ENCODE peak calls at places on chromosome 6, in ten cellular contexts. One of them, this sample, is unnamed.

GRCh38 chr6:89927788-89928565 is 33.7 kb downstream of the GJA10 start:
- DNase-seq in adrenal gland: no peak
- DNase-seq in kidney: no peak
- DNase-seq in A673: no peak
- DNase-seq in fibroblast of mammary gland: peak
- DNase-seq in IMR-90: peak
- DNase-seq in left lung: no peak
- DNase-seq in lower leg skin: no peak
- DNase-seq in transverse colon: no peak
- DNase-seq in psoas muscle: no peak
- DNase-seq in this sample: no peak

GRCh38 chr6:111809264-111809663 is 64.0 kb downstream of the FYN start:
- DNase-seq in lower leg skin: no peak
- DNase-seq in A673: no peak
- DNase-seq in fibroblast of mammary gland: peak
- DNase-seq in adrenal gland: no peak
- DNase-seq in IMR-90: peak
- DNase-seq in kidney: no peak
- DNase-seq in left lung: no peak
- DNase-seq in transverse colon: no peak
- DNase-seq in psoas muscle: no peak
- DNase-seq in this sample: no peak

GRCh38 chr6:54135665-54136370 is 24.6 kb downstream of the MLIP start:
- DNase-seq in adrenal gland: no peak
- DNase-seq in IMR-90: peak
- DNase-seq in psoas muscle: no peak
- DNase-seq in transverse colon: no peak
- DNase-seq in left lung: no peak
- DNase-seq in kidney: no peak
- DNase-seq in A673: peak
- DNase-seq in fibroblast of mammary gland: peak
- DNase-seq in lower leg skin: no peak
- DNase-seq in this sample: no peak

GRCh38 chr6:147390909-147391536 is 117.5 kb upstream of the SAMD5 start:
- DNase-seq in IMR-90: peak
- DNase-seq in left lung: no peak
- DNase-seq in adrenal gland: peak
- DNase-seq in transverse colon: no peak
- DNase-seq in A673: peak
- DNase-seq in lower leg skin: no peak
- DNase-seq in fibroblast of mammary gland: peak
- DNase-seq in kidney: no peak
- DNase-seq in psoas muscle: no peak
- DNase-seq in this sample: no peak

GRCh38 chr6:168506460-168506859 is 65.5 kb downstream of the SMOC2 start:
- DNase-seq in A673: no peak
- DNase-seq in left lung: no peak
- DNase-seq in kidney: no peak
- DNase-seq in transverse colon: no peak
- DNase-seq in fibroblast of mammary gland: no peak
- DNase-seq in psoas muscle: no peak
- DNase-seq in lower leg skin: no peak
- DNase-seq in adrenal gland: no peak
- DNase-seq in IMR-90: no peak
- DNase-seq in this sample: no peak

GRCh38 chr6:20879526-20879925 is 345.3 kb downstream of the CDKAL1 start:
- DNase-seq in left lung: no peak
- DNase-seq in A673: no peak
- DNase-seq in psoas muscle: no peak
- DNase-seq in kidney: no peak
- DNase-seq in fibroblast of mammary gland: peak
- DNase-seq in lower leg skin: no peak
- DNase-seq in adrenal gland: no peak
- DNase-seq in transverse colon: no peak
- DNase-seq in IMR-90: no peak
- DNase-seq in this sample: no peak

GRCh38 chr6:87155920-87156600 is 695 bp downstream of the ZNF292 start:
- DNase-seq in A673: peak
- DNase-seq in adrenal gland: peak
- DNase-seq in lower leg skin: peak
- DNase-seq in psoas muscle: peak
- DNase-seq in transverse colon: peak
- DNase-seq in left lung: peak
- DNase-seq in kidney: peak
- DNase-seq in fibroblast of mammary gland: peak
- DNase-seq in IMR-90: peak
- DNase-seq in this sample: peak

GRCh38 chr6:52231411-52232127 is 12.7 kb downstream of the IL17F start:
- DNase-seq in psoas muscle: no peak
- DNase-seq in A673: no peak
- DNase-seq in transverse colon: no peak
- DNase-seq in left lung: no peak
- DNase-seq in lower leg skin: no peak
- DNase-seq in kidney: no peak
- DNase-seq in fibroblast of mammary gland: no peak
- DNase-seq in IMR-90: no peak
- DNase-seq in adrenal gland: no peak
- DNase-seq in this sample: no peak

GRCh38 chr6:157317129-157317814 is 6.0 kb downstream of the TMEM242 start:
- DNase-seq in transverse colon: peak
- DNase-seq in kidney: no peak
- DNase-seq in adrenal gland: peak
- DNase-seq in lower leg skin: peak
- DNase-seq in psoas muscle: peak
- DNase-seq in IMR-90: peak
- DNase-seq in fibroblast of mammary gland: peak
- DNase-seq in A673: peak
- DNase-seq in left lung: no peak
- DNase-seq in this sample: no peak

GRCh38 chr6:136886110-136886509 is 36.0 kb upstream of the SLC35D3 start:
- DNase-seq in A673: no peak
- DNase-seq in left lung: no peak
- DNase-seq in adrenal gland: no peak
- DNase-seq in kidney: no peak
- DNase-seq in fibroblast of mammary gland: peak
- DNase-seq in psoas muscle: no peak
- DNase-seq in lower leg skin: no peak
- DNase-seq in transverse colon: no peak
- DNase-seq in IMR-90: peak
- DNase-seq in this sample: no peak

GRCh38 chr6:6784514-6785162 is 196.1 kb downstream of the LY86 start:
- DNase-seq in fibroblast of mammary gland: peak
- DNase-seq in IMR-90: no peak
- DNase-seq in kidney: no peak
- DNase-seq in lower leg skin: no peak
- DNase-seq in psoas muscle: no peak
- DNase-seq in left lung: no peak
- DNase-seq in transverse colon: no peak
- DNase-seq in A673: no peak
- DNase-seq in adrenal gland: peak
- DNase-seq in this sample: no peak

GRCh38 chr6:62891065-62891647 is 320.1 kb upstream of the FKBP1C start:
- DNase-seq in adrenal gland: no peak
- DNase-seq in IMR-90: no peak
- DNase-seq in A673: peak
- DNase-seq in psoas muscle: no peak
- DNase-seq in kidney: no peak
- DNase-seq in transverse colon: no peak
- DNase-seq in left lung: no peak
- DNase-seq in fibroblast of mammary gland: peak
- DNase-seq in lower leg skin: no peak
- DNase-seq in this sample: no peak
- TF ChIP-seq CTCF in adrenal gland: no peak
- TF ChIP-seq CTCF in IMR-90: peak
- TF ChIP-seq CTCF in A673: peak
- TF ChIP-seq CTCF in psoas muscle: no peak
- TF ChIP-seq CTCF in kidney: no peak
- TF ChIP-seq CTCF in transverse colon: no peak
- TF ChIP-seq CTCF in left lung: peak
- TF ChIP-seq CTCF in fibroblast of mammary gland: peak
- TF ChIP-seq CTCF in lower leg skin: no peak
- TF ChIP-seq CTCF in this sample: peak

DNA sequence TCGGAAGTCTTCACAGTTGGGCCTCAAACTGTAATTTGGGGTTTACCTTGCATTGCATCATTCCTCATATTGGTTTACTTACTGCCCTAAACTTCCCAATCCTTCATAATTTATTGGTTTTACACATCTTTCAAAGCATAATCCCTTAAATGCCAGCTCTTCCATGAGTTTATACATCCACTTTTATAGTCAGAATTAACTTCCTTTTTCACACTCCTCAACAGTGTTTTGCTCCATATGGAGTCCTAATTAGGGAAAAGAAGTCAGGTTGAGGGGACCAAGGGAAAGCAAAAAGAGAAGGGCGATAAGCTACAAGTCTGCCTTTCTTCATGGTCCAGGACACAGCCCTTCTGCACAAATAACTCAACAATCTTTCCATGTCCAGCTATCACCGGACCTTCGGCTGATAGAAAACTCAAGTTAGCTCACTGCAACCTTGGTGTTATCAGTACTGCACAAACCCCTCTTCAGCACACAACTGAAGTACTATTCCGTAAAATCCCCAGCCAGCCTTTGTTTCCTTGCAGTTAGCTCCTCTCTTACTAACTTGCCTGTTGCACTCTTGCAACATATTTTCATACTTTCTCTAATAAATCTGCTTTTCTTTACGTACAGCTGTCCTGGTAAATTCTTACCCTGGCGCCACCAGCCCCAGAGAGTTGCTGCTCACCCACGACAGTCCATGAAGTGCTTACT is 2.0 kb downstream of the EEF1E1 start:
- DNase-seq in fibroblast of mammary gland: no peak
- DNase-seq in kidney: no peak
- DNase-seq in adrenal gland: no peak
- DNase-seq in psoas muscle: no peak
- DNase-seq in transverse colon: no peak
- DNase-seq in IMR-90: no peak
- DNase-seq in A673: peak
- DNase-seq in left lung: no peak
- DNase-seq in lower leg skin: no peak
- DNase-seq in this sample: no peak
- H3K4me3 ChIP-seq in fibroblast of mammary gland: no peak
- H3K4me3 ChIP-seq in kidney: peak
- H3K4me3 ChIP-seq in adrenal gland: no peak
- H3K4me3 ChIP-seq in psoas muscle: no peak
- H3K4me3 ChIP-seq in transverse colon: no peak
- H3K4me3 ChIP-seq in IMR-90: no peak
- H3K4me3 ChIP-seq in A673: peak
- H3K4me3 ChIP-seq in left lung: no peak
- H3K4me3 ChIP-seq in lower leg skin: no peak
- H3K4me3 ChIP-seq in this sample: no peak

GRCh38 chr6:27608916-27609883 is 136.3 kb upstream of the ZNF184 start:
- DNase-seq in fibroblast of mammary gland: peak
- DNase-seq in lower leg skin: no peak
- DNase-seq in psoas muscle: no peak
- DNase-seq in adrenal gland: no peak
- DNase-seq in A673: peak
- DNase-seq in kidney: no peak
- DNase-seq in transverse colon: no peak
- DNase-seq in left lung: no peak
- DNase-seq in IMR-90: peak
- DNase-seq in this sample: no peak
- TF ChIP-seq CTCF in fibroblast of mammary gland: peak
- TF ChIP-seq CTCF in lower leg skin: no peak
- TF ChIP-seq CTCF in psoas muscle: peak
- TF ChIP-seq CTCF in adrenal gland: no peak
- TF ChIP-seq CTCF in A673: peak
- TF ChIP-seq CTCF in kidney: peak
- TF ChIP-seq CTCF in transverse colon: peak
- TF ChIP-seq CTCF in left lung: no peak
- TF ChIP-seq CTCF in IMR-90: peak
- TF ChIP-seq CTCF in this sample: peak

GRCh38 chr6:99993146-99993532 is 884 bp downstream of the MCHR2 start:
- DNase-seq in A673: no peak
- DNase-seq in left lung: no peak
- DNase-seq in kidney: no peak
- DNase-seq in fibroblast of mammary gland: no peak
- DNase-seq in transverse colon: no peak
- DNase-seq in lower leg skin: no peak
- DNase-seq in psoas muscle: no peak
- DNase-seq in adrenal gland: no peak
- DNase-seq in IMR-90: no peak
- DNase-seq in this sample: no peak

GRCh38 chr6:99995916-99996315 is 1.9 kb upstream of the MCHR2 start:
- DNase-seq in lower leg skin: no peak
- DNase-seq in kidney: no peak
- DNase-seq in left lung: no peak
- DNase-seq in A673: no peak
- DNase-seq in IMR-90: no peak
- DNase-seq in psoas muscle: no peak
- DNase-seq in adrenal gland: no peak
- DNase-seq in transverse colon: no peak
- DNase-seq in fibroblast of mammary gland: no peak
- DNase-seq in this sample: no peak

GRCh38 chr6:99997141-99997540 is 3.1 kb upstream of the MCHR2 start:
- DNase-seq in IMR-90: no peak
- DNase-seq in fibroblast of mammary gland: no peak
- DNase-seq in left lung: no peak
- DNase-seq in A673: no peak
- DNase-seq in adrenal gland: no peak
- DNase-seq in kidney: no peak
- DNase-seq in lower leg skin: no peak
- DNase-seq in psoas muscle: no peak
- DNase-seq in transverse colon: no peak
- DNase-seq in this sample: no peak

GRCh38 chr6:99991955-99992354 is 2.1 kb downstream of the MCHR2 start:
- DNase-seq in transverse colon: no peak
- DNase-seq in A673: no peak
- DNase-seq in kidney: no peak
- DNase-seq in psoas muscle: no peak
- DNase-seq in IMR-90: no peak
- DNase-seq in lower leg skin: no peak
- DNase-seq in left lung: no peak
- DNase-seq in adrenal gland: no peak
- DNase-seq in fibroblast of mammary gland: no peak
- DNase-seq in this sample: no peak

DNA sequence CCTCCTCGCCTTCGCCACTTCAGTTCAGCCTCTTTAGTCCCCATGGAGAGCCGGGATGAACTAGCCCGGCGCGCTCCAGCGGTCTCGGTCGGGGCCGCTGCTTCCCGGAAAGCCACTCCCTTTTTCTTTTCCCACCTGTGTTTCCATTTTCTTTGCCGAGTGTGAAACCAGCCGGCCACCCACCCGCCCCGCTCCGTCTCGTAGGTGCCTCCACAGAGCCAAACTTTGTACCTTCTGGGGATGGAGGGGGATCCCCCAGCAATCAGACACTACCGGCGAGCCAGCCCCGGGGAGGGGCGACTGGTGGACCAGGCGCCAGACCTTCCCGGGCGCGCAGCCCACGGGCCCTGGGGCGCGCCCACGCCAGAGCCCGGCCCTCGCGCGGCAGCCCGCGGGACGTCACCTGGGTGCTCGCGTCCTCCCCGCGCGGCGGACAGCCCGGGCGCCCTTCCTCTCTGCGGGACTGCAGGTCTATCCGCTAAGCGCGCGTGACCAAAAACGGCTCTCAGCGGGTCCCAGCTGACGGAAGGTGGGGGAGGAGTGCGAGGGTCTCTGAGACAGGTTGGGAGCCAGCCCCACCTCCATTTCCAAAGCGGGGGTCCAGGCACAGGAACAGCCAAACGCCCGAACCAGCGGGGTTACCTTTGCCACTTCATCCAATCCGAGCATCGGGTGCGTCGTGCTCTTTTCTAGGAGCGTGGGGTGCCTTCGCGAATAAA is at the start of gene MCHR2:
- DNase-seq in A673: no peak
- DNase-seq in fibroblast of mammary gland: no peak
- DNase-seq in psoas muscle: no peak
- DNase-seq in lower leg skin: no peak
- DNase-seq in transverse colon: no peak
- DNase-seq in kidney: no peak
- DNase-seq in IMR-90: no peak
- DNase-seq in adrenal gland: no peak
- DNase-seq in left lung: peak
- DNase-seq in this sample: no peak
- H3K4me3 ChIP-seq in A673: peak
- H3K4me3 ChIP-seq in fibroblast of mammary gland: no peak
- H3K4me3 ChIP-seq in psoas muscle: peak
- H3K4me3 ChIP-seq in lower leg skin: no peak
- H3K4me3 ChIP-seq in transverse colon: no peak
- H3K4me3 ChIP-seq in kidney: peak
- H3K4me3 ChIP-seq in IMR-90: no peak
- H3K4me3 ChIP-seq in adrenal gland: no peak
- H3K4me3 ChIP-seq in left lung: peak
- H3K4me3 ChIP-seq in this sample: peak